ENCODE peak calls at places on chromosomes 1 and 21, in seven cellular contexts. X is tibial nerve, F is cardiac muscle cell, W is fibroblast of lung, P is IMR-90, V is right cardiac atrium, A is psoas muscle. C is an unnamed sample.

GRCh38 chr1:235027076-235027861 is 101.4 kb downstream of the TOMM20 start:
- DNase-seq in W (no peak), X (no peak), V (no peak), A (no peak), F (no peak), P (no peak), C (no peak)

GRCh38 chr1:228750915-228751314 is 15.6 kb downstream of the RHOU start:
- DNase-seq in X (no peak), A (no peak), P (no peak), W (no peak), F (no peak), V (no peak), C (no peak)

GRCh38 chr1:173095632-173096031 is 44.9 kb upstream of the TNFSF18 start:
- DNase-seq in A (no peak), V (no peak), F (no peak), W (peak), X (no peak), P (peak), C (no peak)

GRCh38 chr1:6350416-6351088 is 43.0 kb downstream of the ACOT7 start:
- DNase-seq in F (no peak), V (peak), P (no peak), X (no peak), W (no peak), A (peak), C (peak)

GRCh38 chr1:179080866-179081695 is 789 bp upstream of the TOR3A start:
- DNase-seq in F (no peak), A (no peak), X (no peak), V (no peak), W (no peak), P (no peak), C (no peak)

GRCh38 chr1:115838426-115838804 is 2.5 kb downstream of the NHLH2 start:
- DNase-seq in A (no peak), V (no peak), X (no peak), F (no peak), P (no peak), W (no peak), C (peak)

GRCh38 chr1:236060286-236060685 is 4.6 kb downstream of the NID1 start:
- DNase-seq in F (no peak), A (no peak), W (no peak), V (no peak), X (no peak), P (no peak), C (no peak)

GRCh38 chr1:241776911-241777310 is 71.1 kb upstream of the EXO1 start:
- DNase-seq in W (no peak), X (no peak), P (no peak), A (no peak), F (no peak), V (no peak), C (no peak)

GRCh38 chr1:165858364-165858823 is 31.0 kb downstream of the UCK2 start:
- DNase-seq in A (no peak), X (no peak), V (no peak), F (no peak), W (no peak), P (no peak), C (no peak)

GRCh38 chr1:18926315-18927081 is 24.1 kb upstream of the ALDH4A1 start:
- DNase-seq in X (no peak), A (peak), V (peak), W (peak), P (peak), F (no peak), C (no peak)

GRCh38 chr1:53315456-53316048 is 12.3 kb downstream of the LRP8 start:
- DNase-seq in X (no peak), W (no peak), A (peak), V (no peak), P (no peak), F (no peak), C (no peak)

GRCh38 chr1:175554586-175554985 is 188.8 kb downstream of the TNR start:
- DNase-seq in P (no peak), A (no peak), X (no peak), V (no peak), F (no peak), W (no peak), C (no peak)

GRCh38 chr1:31625561-31626272 is 8.2 kb downstream of the HCRTR1 start:
- DNase-seq in A (no peak), X (no peak), F (no peak), W (peak), V (no peak), P (peak), C (no peak)

GRCh38 chr1:63407002-63407401 is 39.6 kb downstream of the ALG6 start:
- DNase-seq in W (peak), X (no peak), A (no peak), F (no peak), V (no peak), P (peak), C (no peak)

GRCh38 chr1:228036701-228037231 is 30.0 kb downstream of the WNT3A start:
- DNase-seq in V (no peak), X (no peak), W (no peak), F (no peak), P (no peak), A (peak), C (no peak)

GRCh38 chr1:63073530-63074306 is 248.6 kb upstream of the FOXD3 start:
- DNase-seq in V (peak), F (peak), W (no peak), P (no peak), X (no peak), A (no peak), C (peak)

GRCh38 chr1:9249534-9250335 is 15.2 kb downstream of the H6PD start:
- DNase-seq in F (no peak), P (peak), V (no peak), A (peak), W (peak), X (no peak), C (peak)

GRCh38 chr1:7478797-7479499 is 292.1 kb upstream of the VAMP3 start:
- DNase-seq in W (peak), P (peak), V (peak), F (no peak), X (no peak), A (no peak), C (no peak)

GRCh38 chr1:245409341-245410195 is 254.8 kb downstream of the KIF26B start:
- DNase-seq in F (no peak), V (no peak), A (no peak), X (no peak), P (no peak), W (no peak), C (no peak)

GRCh38 chr1:168443899-168444298 is 99.9 kb downstream of the XCL2 start:
- DNase-seq in V (no peak), F (no peak), X (no peak), P (no peak), W (no peak), A (no peak), C (no peak)

GRCh38 chr1:23825762-23826522 is 713 bp upstream of the HMGCL start:
- DNase-seq in F (no peak), X (no peak), W (no peak), V (no peak), A (no peak), P (no peak), C (no peak)

GRCh38 chr1:31771891-31772668 is 7.9 kb upstream of the ADGRB2 start:
- DNase-seq in P (peak), V (no peak), A (peak), X (no peak), W (no peak), F (no peak), C (no peak)

DNA sequence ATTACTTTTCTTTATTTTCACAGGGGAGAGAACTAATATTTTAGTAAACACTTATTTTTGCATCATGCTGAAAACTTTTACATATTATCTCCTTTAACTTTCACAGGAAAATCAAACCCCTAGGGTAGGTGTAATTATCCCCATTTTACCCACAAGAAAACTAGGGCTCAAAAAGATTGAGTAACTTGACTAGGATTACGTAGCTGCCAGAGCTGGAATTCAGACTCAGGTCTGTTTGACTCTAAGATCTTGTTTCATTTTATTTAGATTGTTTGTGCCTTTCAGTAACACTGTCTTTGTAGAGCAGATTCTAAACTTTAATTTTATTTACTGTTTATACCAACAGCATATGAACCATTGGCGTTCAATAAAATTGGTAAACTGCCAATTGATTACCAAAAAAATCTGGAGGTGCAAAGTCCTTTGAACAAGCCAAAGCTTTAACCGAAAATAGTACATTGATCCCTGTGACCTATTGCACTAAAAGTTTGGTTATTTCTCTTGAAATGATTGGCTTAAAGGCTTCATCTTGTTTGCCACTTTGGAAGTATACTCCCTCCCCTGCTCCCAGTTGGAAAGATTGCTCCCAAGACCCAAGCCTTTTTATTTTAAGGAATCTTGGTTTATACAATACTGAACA is 71.0 kb upstream of the WDR26 start:
- DNase-seq in P (no peak), V (no peak), A (no peak), F (no peak), W (no peak), X (no peak), C (no peak)
- H3K27ac ChIP-seq in P (no peak), V (no peak), A (peak), F (no peak), W (no peak), X (no peak), C (no peak)

DNA sequence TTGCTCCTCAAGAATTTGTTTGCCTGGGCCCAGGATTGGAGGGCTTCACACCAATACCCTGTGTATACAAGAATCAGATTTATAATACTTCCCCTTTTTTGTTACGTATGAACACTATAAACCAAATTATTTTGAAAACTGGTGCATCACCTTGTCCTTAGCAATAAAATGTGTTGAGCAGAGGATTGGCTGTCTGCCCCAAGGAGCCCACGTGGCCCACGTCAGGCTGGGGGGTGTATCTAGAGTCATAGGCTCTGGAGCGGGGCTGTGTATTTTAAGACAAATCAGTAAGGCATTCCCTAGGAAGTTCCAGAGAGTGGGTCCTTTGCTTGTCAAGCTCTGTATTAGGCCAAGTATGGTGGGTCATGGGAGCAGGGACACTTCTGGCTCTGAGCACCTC is 2.0 kb upstream of the ST3GAL3 start:
- DNase-seq in V (no peak), A (no peak), F (no peak), X (no peak), W (no peak), P (no peak), C (no peak)
- H3K27ac ChIP-seq in V (no peak), A (no peak), F (no peak), X (no peak), W (no peak), P (no peak), C (no peak)

GRCh38 chr1:153659175-153659534 is 652 bp downstream of the SNAPIN start:
- DNase-seq in V (no peak), W (no peak), A (no peak), F (no peak), X (no peak), P (no peak), C (no peak)
- H3K27ac ChIP-seq in V (peak), W (peak), A (peak), F (peak), X (peak), P (peak), C (peak)

DNA sequence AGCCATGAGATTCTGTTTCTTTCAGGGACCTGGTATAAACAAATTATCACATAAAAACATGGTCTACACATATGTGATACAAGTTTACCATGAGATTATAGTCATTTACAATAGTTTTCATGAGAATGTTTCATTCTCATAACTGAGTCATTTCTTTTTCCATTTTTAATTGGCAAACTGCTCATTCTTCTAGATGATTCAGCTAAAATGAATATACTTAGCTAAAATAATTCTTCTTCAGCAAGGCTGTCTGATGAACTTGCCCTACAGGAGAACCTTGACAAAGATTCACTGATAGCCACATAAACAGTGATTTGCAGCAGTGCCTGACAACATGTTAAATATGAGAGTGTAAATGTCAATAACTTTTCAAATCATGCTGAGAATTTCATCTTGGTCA is 253.2 kb downstream of the FMN2 start:
- DNase-seq in X (no peak), W (peak), F (no peak), V (no peak), A (no peak), P (peak), C (no peak)
- H3K27ac ChIP-seq in X (no peak), W (no peak), F (no peak), V (no peak), A (no peak), P (no peak), C (no peak)

GRCh38 chr1:153609585-153609907 is 3.4 kb downstream of the S100A16 start:
- DNase-seq in X (no peak), P (no peak), W (no peak), A (no peak), V (no peak), F (no peak), C (no peak)
- H3K27ac ChIP-seq in X (peak), P (peak), W (peak), A (peak), V (peak), F (peak), C (peak)

GRCh38 chr21:14993072-14993471 is 71.7 kb downstream of the NRIP1 start:
- DNase-seq in F (no peak), X (no peak), P (peak), A (no peak), V (no peak), W (no peak), C (no peak)
- H3K27ac ChIP-seq in F (no peak), X (no peak), P (no peak), A (no peak), V (no peak), W (no peak), C (no peak)

DNA sequence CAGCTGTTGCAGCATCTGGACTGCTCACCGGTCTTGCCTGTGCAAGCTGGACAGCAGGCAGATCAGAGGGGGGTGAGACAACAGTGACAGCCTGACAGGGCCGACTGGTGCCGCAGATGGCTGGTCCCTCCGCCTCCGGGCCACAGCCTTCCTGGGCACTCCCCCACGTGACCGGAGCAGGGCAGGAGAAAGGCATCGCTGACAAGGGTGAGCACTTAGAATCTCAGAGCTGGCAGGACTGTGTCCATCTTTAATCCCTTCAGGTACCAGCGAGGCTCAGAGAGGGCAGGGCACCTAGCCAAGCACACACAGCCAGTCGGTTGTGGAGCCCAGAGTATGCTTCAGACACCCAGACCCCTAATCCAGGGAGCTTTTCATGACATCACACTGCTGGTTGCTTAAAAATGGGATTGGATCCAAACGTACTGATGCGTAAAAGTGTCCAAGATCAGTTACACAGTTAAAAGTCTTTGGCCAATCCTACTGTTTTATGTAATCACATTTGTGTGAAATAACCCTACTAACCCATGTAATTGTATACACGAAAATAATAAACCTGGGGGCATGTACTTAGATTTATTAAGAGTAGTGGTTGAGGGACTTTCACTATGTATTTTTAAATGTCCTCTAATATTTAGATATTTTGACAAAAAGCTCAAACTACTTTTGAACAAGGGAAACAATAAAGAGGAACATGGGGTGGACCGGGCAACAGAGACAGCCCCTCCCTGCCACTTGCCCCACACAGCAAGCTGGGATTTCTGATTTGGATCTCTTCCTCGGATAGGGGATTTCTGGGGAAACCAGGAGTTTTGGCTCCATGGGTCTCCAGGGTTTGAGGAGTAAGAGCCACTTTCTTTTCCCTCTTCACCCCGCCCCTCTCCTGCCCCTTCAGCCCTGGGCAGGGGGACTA is 758 bp upstream of the CNTN2 start:
- DNase-seq in V (no peak), X (no peak), F (no peak), P (no peak), W (no peak), A (no peak), C (peak)
- H3K27ac ChIP-seq in V (no peak), X (no peak), F (no peak), P (no peak), W (no peak), A (no peak), C (peak)

GRCh38 chr1:230458509-230458908 is 32.4 kb upstream of the PGBD5 start:
- DNase-seq in W (peak), X (no peak), P (no peak), A (no peak), V (no peak), F (no peak), C (no peak)
- H3K27ac ChIP-seq in W (no peak), X (no peak), P (no peak), A (no peak), V (no peak), F (no peak), C (no peak)

C was measured in substantia nigra.